ENCODE peak calls at places on chromosome 6, in ten cellular contexts. P is stimulated activated CD4-positive, alpha-beta T cell treated with anti-CD3 and anti-CD28 coated beads, Interleukin-1b, Interleukin-23, amount 100 ng/mL, for 1 hour; Q is HFFc6; G is EH; K is dermis blood vessel endothelial cell; H is omental fat pad; E is HCT116; J is stimulated activated CD8-positive, alpha-beta memory T cell treated with anti-CD3 and anti-CD28 coated beads, Interleukin-2, amount 100 ng/mL, for 48 hours; A is dorsolateral prefrontal cortex; C is NCI-H460. Z is an unnamed sample.

GRCh38 chr6:3542032-3542640 is 85.3 kb upstream of the SLC22A23 start:
- DNase-seq in P (no peak), Q (no peak), G (no peak), K (no peak), H (no peak), E (no peak), J (no peak), A (no peak), C (no peak), Z (no peak)

GRCh38 chr6:1832844-1833787 is 223.4 kb downstream of the FOXC1 start:
- DNase-seq in P (no peak), Q (peak), G (peak), K (peak), H (no peak), E (no peak), J (no peak), A (no peak), C (no peak), Z (no peak)

GRCh38 chr6:15246217-15247211 is 645 bp downstream of the JARID2 start:
- DNase-seq in P (no peak), Q (no peak), G (peak), K (peak), H (no peak), E (no peak), J (no peak), A (no peak), C (no peak), Z (peak)

GRCh38 chr6:134229520-134229919 is 88.4 kb downstream of the SGK1 start:
- DNase-seq in P (no peak), Q (no peak), G (no peak), K (no peak), H (no peak), E (no peak), J (no peak), A (no peak), C (no peak), Z (no peak)

GRCh38 chr6:148523551-148523950 is 180.9 kb downstream of the SASH1 start:
- DNase-seq in P (no peak), Q (no peak), G (peak), K (no peak), H (no peak), E (no peak), J (no peak), A (no peak), C (no peak), Z (no peak)

GRCh38 chr6:135088818-135089809 is 34.5 kb upstream of the HBS1L start:
- DNase-seq in P (no peak), Q (peak), G (peak), K (peak), H (no peak), E (peak), J (no peak), A (no peak), C (peak), Z (no peak)

GRCh38 chr6:134147033-134147533 is 94.7 kb upstream of the SLC2A12 start:
- DNase-seq in P (no peak), Q (no peak), G (no peak), K (no peak), H (no peak), E (no peak), J (no peak), A (no peak), C (no peak), Z (no peak)

GRCh38 chr6:43496370-43497128 is 13.6 kb downstream of the LRRC73 start:
- DNase-seq in P (no peak), Q (peak), G (peak), K (peak), H (no peak), E (no peak), J (no peak), A (peak), C (peak), Z (no peak)

GRCh38 chr6:54892831-54893230 is 46.3 kb downstream of the FAM83B start:
- DNase-seq in P (no peak), Q (peak), G (peak), K (no peak), H (no peak), E (peak), J (no peak), A (no peak), C (peak), Z (no peak)

GRCh38 chr6:40210628-40211056 is 276.4 kb upstream of the MOCS1 start:
- DNase-seq in P (no peak), Q (no peak), G (no peak), K (no peak), H (no peak), E (no peak), J (no peak), A (no peak), C (no peak), Z (no peak)

GRCh38 chr6:7914311-7914710 is 3.7 kb upstream of the TXNDC5 start:
- DNase-seq in P (no peak), Q (no peak), G (no peak), K (no peak), H (no peak), E (no peak), J (no peak), A (no peak), C (no peak), Z (no peak)

GRCh38 chr6:33147807-33148666 is 44.2 kb downstream of the COL11A2 start:
- DNase-seq in P (no peak), Q (peak), G (peak), K (peak), H (no peak), E (peak), J (no peak), A (no peak), C (no peak), Z (no peak)

GRCh38 chr6:15365273-15365687 is 119.4 kb downstream of the JARID2 start:
- DNase-seq in P (no peak), Q (peak), G (peak), K (peak), H (peak), E (no peak), J (no peak), A (peak), C (peak), Z (peak)

GRCh38 chr6:92023410-92023940 is 1395.9 kb downstream of the EPHA7 start:
- DNase-seq in P (no peak), Q (no peak), G (no peak), K (no peak), H (no peak), E (no peak), J (no peak), A (no peak), C (no peak), Z (no peak)

GRCh38 chr6:23414204-23414501 is 711.9 kb upstream of the NRSN1 start:
- DNase-seq in P (no peak), Q (no peak), G (peak), K (peak), H (no peak), E (no peak), J (no peak), A (no peak), C (peak), Z (no peak)

GRCh38 chr6:32153252-32153834 is 598 bp upstream of the PPT2 start:
- DNase-seq in P (no peak), Q (no peak), G (peak), K (peak), H (no peak), E (no peak), J (no peak), A (no peak), C (peak), Z (peak)

GRCh38 chr6:165663736-165664552 is 903 bp upstream of the PDE10A start:
- DNase-seq in P (no peak), Q (no peak), G (no peak), K (peak), H (no peak), E (no peak), J (no peak), A (no peak), C (no peak), Z (no peak)

Z was measured in spleen.